ENCODE peak calls at places on chromosomes 12 and 14, in eight cellular contexts. D is tibial nerve, E is testis, Z is esophagus squamous epithelium, J is prostate gland, Y is HepG2, H is body of pancreas, W is uterus. B is an unnamed sample.
A peak's percentile ranks its signal among the peaks of the same experiment; 100 is the strongest.

GRCh38 chr12:62683724-62684501 is 217.3 kb downstream of the MON2 start:
- DNase-seq in D (peak; percentile 50), E (peak; percentile 67), Z (no peak), J (no peak), Y (no peak), H (peak; percentile 34), W (peak; percentile 76), B (peak; percentile 75)

GRCh38 chr12:3545121-3545796 is 54.3 kb downstream of the PRMT8 start:
- DNase-seq in D (no peak), E (no peak), Z (no peak), J (no peak), Y (no peak), H (no peak), W (no peak), B (no peak)

GRCh38 chr12:42091769-42092168 is 52.9 kb downstream of the GXYLT1 start:
- DNase-seq in D (no peak), E (no peak), Z (no peak), J (no peak), Y (no peak), H (no peak), W (no peak), B (no peak)

GRCh38 chr14:67517083-67517482 is 16.0 kb upstream of the PLEKHH1 start:
- DNase-seq in D (no peak), E (peak; percentile 72), Z (no peak), J (peak; percentile 52), Y (no peak), H (peak; percentile 62), W (no peak), B (no peak)

GRCh38 chr12:121376754-121377697 is 22.9 kb upstream of the RNF34 start:
- DNase-seq in D (no peak), E (no peak), Z (no peak), J (no peak), Y (peak; percentile 69), H (no peak), W (no peak), B (no peak)

GRCh38 chr14:92690171-92691011 is 58.0 kb downstream of the LGMN start:
- DNase-seq in D (no peak), E (peak; percentile 68), Z (no peak), J (peak; percentile 53), Y (peak; percentile 45), H (peak; percentile 72), W (peak; percentile 40), B (no peak)

GRCh38 chr14:90193925-90194324 is 62.4 kb upstream of the PSMC1 start:
- DNase-seq in D (no peak), E (no peak), Z (no peak), J (no peak), Y (peak; percentile 4), H (no peak), W (no peak), B (no peak)

GRCh38 chr14:34874386-34875030 is 652 bp downstream of the BAZ1A start:
- DNase-seq in D (peak; percentile 23), E (peak; percentile 56), Z (no peak), J (peak; percentile 32), Y (peak; percentile 65), H (peak; percentile 57), W (peak; percentile 30), B (peak; percentile 54)

GRCh38 chr12:67482751-67483661 is 165.5 kb upstream of the DYRK2 start:
- DNase-seq in D (peak; percentile 55), E (peak; percentile 62), Z (peak; percentile 37), J (peak; percentile 47), Y (no peak), H (peak; percentile 77), W (peak; percentile 52), B (peak; percentile 48)

GRCh38 chr12:78470354-78471195 is 394.0 kb upstream of the SYT1 start:
- DNase-seq in D (no peak), E (peak; percentile 62), Z (no peak), J (peak; percentile 8), Y (peak; percentile 27), H (peak; percentile 20), W (no peak), B (no peak)

GRCh38 chr12:87406926-87407325 is 622.3 kb downstream of the C12orf50 start:
- DNase-seq in D (no peak), E (no peak), Z (no peak), J (no peak), Y (no peak), H (no peak), W (no peak), B (no peak)

GRCh38 chr14:104387000-104387384 is 192.6 kb upstream of the C14orf180 start:
- DNase-seq in D (no peak), E (no peak), Z (no peak), J (no peak), Y (no peak), H (no peak), W (peak; percentile 8), B (peak; percentile 17)

GRCh38 chr12:120739821-120740613 is 14.4 kb downstream of the ACADS start:
- DNase-seq in D (no peak), E (no peak), Z (no peak), J (no peak), Y (no peak), H (no peak), W (no peak), B (no peak)

GRCh38 chr14:38290601-38291190 is 34.8 kb upstream of the CLEC14A start:
- DNase-seq in D (no peak), E (no peak), Z (no peak), J (no peak), Y (peak; percentile 56), H (peak; percentile 20), W (no peak), B (no peak)

DNA sequence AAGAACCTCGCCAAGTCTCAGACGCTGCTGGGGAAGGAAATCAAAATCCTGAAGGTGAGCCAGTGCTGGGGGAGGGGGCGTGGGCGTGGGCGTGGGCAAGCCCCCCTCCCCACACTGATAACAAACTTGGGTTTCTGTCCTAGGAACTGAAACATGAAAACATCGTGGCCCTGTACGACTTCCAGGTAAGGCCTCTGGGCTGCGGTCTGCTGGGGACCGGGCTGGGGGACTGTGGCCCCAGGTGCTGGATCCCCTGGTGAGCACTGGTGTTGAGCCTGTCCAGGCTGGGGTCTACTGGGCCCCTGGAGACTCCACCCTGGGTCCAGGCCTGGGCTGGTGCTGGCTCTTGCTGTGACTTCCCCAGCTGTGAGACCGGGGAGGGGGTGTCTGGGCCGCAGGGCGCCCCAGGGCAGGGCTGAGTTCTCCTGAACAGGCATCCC is 1.2 kb downstream of the ULK1 start:
- DNase-seq in D (no peak), E (no peak), Z (no peak), J (no peak), Y (no peak), H (peak; percentile 54), W (no peak), B (no peak)
- H3K27ac ChIP-seq in D (peak overlapping the region; percentile 97), E (peak overlapping the region; percentile 99), Z (peak overlapping the region; percentile 99), J (peak overlapping the region; percentile 100), Y (peak overlapping the region; percentile 79), H (peak overlapping the region; percentile 100), W (peak overlapping the region; percentile 97), B (peak overlapping the region; percentile 99)

DNA sequence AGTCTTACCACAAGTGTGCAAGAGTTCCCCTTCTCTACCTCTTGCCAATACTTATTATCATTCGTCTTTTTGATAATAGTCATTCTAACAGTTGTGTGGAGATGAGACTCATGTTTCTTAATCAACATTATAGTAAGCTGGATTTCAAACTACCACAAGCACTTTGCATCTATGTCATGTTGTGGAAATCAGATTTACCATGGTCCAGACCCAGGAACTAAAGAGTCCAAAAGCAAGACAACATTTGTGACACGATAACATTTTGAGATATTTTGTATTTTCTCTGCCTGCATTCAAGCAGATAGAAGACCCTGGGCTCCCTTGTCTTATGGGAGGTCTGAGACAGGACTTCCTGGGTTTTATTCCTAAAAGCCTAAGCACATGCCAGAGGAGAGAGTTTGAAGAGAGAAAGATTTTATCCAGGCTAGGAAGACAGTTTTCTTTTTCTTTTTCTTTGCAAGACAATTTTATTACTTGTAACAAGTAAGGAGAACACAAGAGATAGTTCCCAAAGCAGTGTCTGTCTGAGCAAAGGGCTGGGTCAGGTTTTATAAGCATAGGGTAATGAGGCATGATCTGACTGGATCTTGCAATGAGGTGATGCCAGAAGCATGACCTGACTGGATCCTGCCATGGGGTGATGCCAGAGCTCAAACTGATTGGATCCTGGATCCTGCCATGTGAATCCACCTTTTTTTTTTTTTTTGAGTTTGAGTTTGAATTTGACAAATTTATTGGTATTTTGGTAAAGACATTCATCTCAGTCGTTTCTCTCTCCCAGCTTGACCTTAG is 180.5 kb upstream of the HMGA2 start:
- DNase-seq in D (no peak), E (no peak), Z (no peak), J (no peak), Y (no peak), H (no peak), W (no peak), B (no peak)
- TF ChIP-seq POLR2A in D (no peak), E (no peak), Z (no peak), J (no peak), Y (no peak), H (no peak), W (no peak), B (no peak)

GRCh38 chr14:82889701-82890100 is 1356.0 kb upstream of the SEL1L start:
- DNase-seq in D (no peak), E (no peak), Z (no peak), J (no peak), Y (no peak), H (no peak), W (no peak), B (no peak)
- H3K27ac ChIP-seq in D (no peak overlapping the region), E (no peak overlapping the region), Z (no peak overlapping the region), J (no peak overlapping the region), Y (no peak overlapping the region), H (no peak overlapping the region), W (no peak overlapping the region), B (no peak overlapping the region)

DNA sequence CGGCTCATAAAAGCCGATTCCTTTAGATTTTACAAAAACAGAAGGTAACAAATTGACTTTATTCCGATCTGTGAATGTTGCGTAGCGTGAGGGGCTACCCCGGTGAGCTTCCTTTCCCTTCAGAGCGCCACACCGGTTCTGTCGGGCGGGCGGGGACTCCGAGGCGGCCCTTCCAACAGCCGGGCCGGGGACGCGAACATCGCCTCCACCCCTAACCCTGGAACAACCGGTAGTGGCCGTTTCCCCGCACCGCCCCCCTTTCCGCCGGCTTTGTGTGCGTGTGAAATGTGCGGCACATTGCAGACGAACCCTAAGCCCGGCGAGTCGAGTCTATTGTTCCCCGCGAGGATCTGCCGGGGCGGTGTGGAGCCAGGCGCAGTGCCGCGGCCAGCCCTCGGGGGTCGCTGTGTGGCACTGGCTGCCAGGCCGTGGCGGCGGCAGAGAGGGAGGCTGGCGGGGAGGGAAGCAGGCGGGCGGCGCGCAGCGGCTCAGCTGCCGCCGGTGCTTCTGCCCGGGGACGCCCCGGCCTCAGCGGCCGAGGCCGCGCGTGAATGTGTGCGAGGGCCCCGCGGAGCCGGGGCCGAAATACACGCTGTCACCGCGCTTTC is 777 bp upstream of the ARID2 start:
- DNase-seq in D (peak; percentile 89), E (peak; percentile 97), Z (peak; percentile 87), J (peak; percentile 94), Y (peak; percentile 92), H (peak; percentile 98), W (peak; percentile 96), B (peak; percentile 94)
- TF ChIP-seq POLR2A in D (peak; percentile 81), E (peak; percentile 72), Z (no peak), J (peak; percentile 83), Y (peak; percentile 87), H (peak; percentile 90), W (peak; percentile 75), B (peak; percentile 64)

B was measured in breast epithelium.